ENCODE peak calls at places on chromosome 9, in five cellular contexts. One of them, this sample, is unnamed.
A peak's percentile ranks its signal among the peaks of the same experiment; 100 is the strongest.

GRCh38 chr9:18996191-18996590 is 36.8 kb downstream of the SAXO1 start:
- DNase-seq in fibroblast of lung: no peak
- DNase-seq in H1: no peak
- DNase-seq in GM23338: no peak
- DNase-seq in MM.1S: no peak
- DNase-seq in this sample: no peak

GRCh38 chr9:111118256-111118950 is 80.1 kb upstream of the LPAR1 start:
- DNase-seq in fibroblast of lung: peak; percentile 59
- DNase-seq in H1: no peak
- DNase-seq in GM23338: no peak
- DNase-seq in MM.1S: no peak
- DNase-seq in this sample: peak; percentile 22

GRCh38 chr9:96158909-96159575 is 142.9 kb downstream of the HSD17B3 start:
- DNase-seq in fibroblast of lung: no peak
- DNase-seq in H1: no peak
- DNase-seq in GM23338: no peak
- DNase-seq in MM.1S: no peak
- DNase-seq in this sample: peak; percentile 9

GRCh38 chr9:86563959-86564358 is 209.7 kb upstream of the TUT7 start:
- DNase-seq in fibroblast of lung: no peak
- DNase-seq in H1: no peak
- DNase-seq in GM23338: no peak
- DNase-seq in MM.1S: no peak
- DNase-seq in this sample: no peak

GRCh38 chr9:18820566-18821095 is 212.4 kb downstream of the SAXO1 start:
- DNase-seq in fibroblast of lung: peak; percentile 12
- DNase-seq in H1: no peak
- DNase-seq in GM23338: no peak
- DNase-seq in MM.1S: no peak
- DNase-seq in this sample: no peak

GRCh38 chr9:112334319-112334828 is 955 bp upstream of the PTBP3 start:
- DNase-seq in fibroblast of lung: peak; percentile 47
- DNase-seq in H1: no peak
- DNase-seq in GM23338: peak; percentile 45
- DNase-seq in MM.1S: peak; percentile 50
- DNase-seq in this sample: peak; percentile 32

GRCh38 chr9:125977223-125977622 is 230.1 kb downstream of the PBX3 start:
- DNase-seq in fibroblast of lung: no peak
- DNase-seq in H1: no peak
- DNase-seq in GM23338: no peak
- DNase-seq in MM.1S: no peak
- DNase-seq in this sample: peak; percentile 54

GRCh38 chr9:81414836-81415235 is 274.5 kb downstream of the TLE1 start:
- DNase-seq in fibroblast of lung: no peak
- DNase-seq in H1: no peak
- DNase-seq in GM23338: no peak
- DNase-seq in MM.1S: no peak
- DNase-seq in this sample: peak; percentile 42

GRCh38 chr9:137286980-137287383 is 9.5 kb downstream of the TOR4A start:
- DNase-seq in fibroblast of lung: peak; percentile 58
- DNase-seq in H1: no peak
- DNase-seq in GM23338: peak; percentile 85
- DNase-seq in MM.1S: peak; percentile 48
- DNase-seq in this sample: peak; percentile 72

GRCh38 chr9:70510157-70510770 is 95.8 kb upstream of the KLF9 start:
- DNase-seq in fibroblast of lung: no peak
- DNase-seq in H1: peak; percentile 7
- DNase-seq in GM23338: peak; percentile 77
- DNase-seq in MM.1S: peak; percentile 10
- DNase-seq in this sample: no peak

GRCh38 chr9:77954018-77954417 is 77.6 kb downstream of the GNAQ start:
- DNase-seq in fibroblast of lung: peak; percentile 60
- DNase-seq in H1: no peak
- DNase-seq in GM23338: no peak
- DNase-seq in MM.1S: no peak
- DNase-seq in this sample: no peak

GRCh38 chr9:8750639-8751041 is 951.1 kb upstream of the DMAC1 start:
- DNase-seq in fibroblast of lung: peak; percentile 29
- DNase-seq in H1: no peak
- DNase-seq in GM23338: peak; percentile 27
- DNase-seq in MM.1S: no peak
- DNase-seq in this sample: no peak

GRCh38 chr9:93205045-93205768 is 21.3 kb downstream of the WNK2 start:
- DNase-seq in fibroblast of lung: no peak
- DNase-seq in H1: no peak
- DNase-seq in GM23338: no peak
- DNase-seq in MM.1S: peak; percentile 20
- DNase-seq in this sample: no peak

GRCh38 chr9:21611896-21612295 is 129.8 kb upstream of the IFNE start:
- DNase-seq in fibroblast of lung: no peak
- DNase-seq in H1: no peak
- DNase-seq in GM23338: no peak
- DNase-seq in MM.1S: no peak
- DNase-seq in this sample: peak; percentile 75

GRCh38 chr9:35903049-35903448 is 3.0 kb upstream of the HRCT1 start:
- DNase-seq in fibroblast of lung: peak; percentile 72
- DNase-seq in H1: no peak
- DNase-seq in GM23338: peak; percentile 77
- DNase-seq in MM.1S: peak; percentile 85
- DNase-seq in this sample: peak; percentile 68

GRCh38 chr9:125844611-125845010 is 97.4 kb downstream of the PBX3 start:
- DNase-seq in fibroblast of lung: no peak
- DNase-seq in H1: no peak
- DNase-seq in GM23338: no peak
- DNase-seq in MM.1S: no peak
- DNase-seq in this sample: no peak

GRCh38 chr9:73118898-73119554 is 32.6 kb upstream of the ANXA1 start:
- DNase-seq in fibroblast of lung: peak; percentile 91
- DNase-seq in H1: no peak
- DNase-seq in GM23338: no peak
- DNase-seq in MM.1S: no peak
- DNase-seq in this sample: peak; percentile 59

GRCh38 chr9:78130004-78130403 is 98.4 kb upstream of the GNAQ start:
- DNase-seq in fibroblast of lung: peak; percentile 53
- DNase-seq in H1: peak; percentile 39
- DNase-seq in GM23338: peak; percentile 81
- DNase-seq in MM.1S: no peak
- DNase-seq in this sample: peak; percentile 25

GRCh38 chr9:104094534-104095020 is 468 bp downstream of the SMC2 start:
- DNase-seq in fibroblast of lung: no peak
- DNase-seq in H1: no peak
- DNase-seq in GM23338: no peak
- DNase-seq in MM.1S: peak; percentile 19
- DNase-seq in this sample: peak; percentile 11

GRCh38 chr9:33878691-33879366 is 61.9 kb downstream of the UBE2R2 start:
- DNase-seq in fibroblast of lung: no peak
- DNase-seq in H1: no peak
- DNase-seq in GM23338: no peak
- DNase-seq in MM.1S: no peak
- DNase-seq in this sample: no peak

DNA sequence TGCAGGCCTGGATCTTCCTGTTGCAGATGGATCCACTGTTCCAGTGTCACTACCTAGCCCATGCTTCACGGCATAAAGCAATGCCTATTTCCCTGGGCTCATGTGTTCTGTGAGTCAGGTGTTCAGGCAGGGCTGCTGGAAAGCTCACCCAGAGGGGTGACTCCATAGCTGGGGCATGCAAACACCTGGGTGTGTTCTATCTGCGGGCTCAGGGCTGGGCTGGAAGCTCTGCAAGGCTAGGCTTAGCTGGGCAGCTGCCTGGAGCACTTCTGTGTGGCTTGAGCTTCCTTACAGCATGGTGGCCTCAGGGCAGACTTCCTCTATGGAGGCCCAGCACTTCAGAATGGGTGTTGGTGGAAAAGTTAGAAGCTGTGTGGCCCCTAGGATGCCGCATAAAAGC is 139.9 kb downstream of the GADD45G start:
- DNase-seq in fibroblast of lung: no peak
- DNase-seq in H1: no peak
- DNase-seq in GM23338: no peak
- DNase-seq in MM.1S: no peak
- DNase-seq in this sample: peak; percentile 23
- H3K79me2 ChIP-seq in fibroblast of lung: no peaks in the 10 kb centered on the region
- H3K79me2 ChIP-seq in H1: no peaks in the 10 kb centered on the region
- H3K79me2 ChIP-seq in GM23338: no peaks in the 10 kb centered on the region
- H3K79me2 ChIP-seq in MM.1S: no peaks in the 10 kb centered on the region
- H3K79me2 ChIP-seq in this sample: no peaks in the 10 kb centered on the region

GRCh38 chr9:119368681-119369581 is at the start of gene BRINP1:
- DNase-seq in fibroblast of lung: no peak
- DNase-seq in H1: peak; percentile 49
- DNase-seq in GM23338: peak; percentile 83
- DNase-seq in MM.1S: no peak
- DNase-seq in this sample: no peak

GRCh38 chr9:119366909-119367690 is 2.1 kb downstream of the BRINP1 start:
- DNase-seq in fibroblast of lung: no peak
- DNase-seq in H1: no peak
- DNase-seq in GM23338: no peak
- DNase-seq in MM.1S: no peak
- DNase-seq in this sample: no peak

GRCh38 chr9:119369670-119370366 is 583 bp upstream of the BRINP1 start:
- DNase-seq in fibroblast of lung: no peak
- DNase-seq in H1: no peak
- DNase-seq in GM23338: no peak
- DNase-seq in MM.1S: no peak
- DNase-seq in this sample: no peak

GRCh38 chr9:119370816-119371215 is 1.6 kb upstream of the BRINP1 start:
- DNase-seq in fibroblast of lung: peak; percentile 5
- DNase-seq in H1: no peak
- DNase-seq in GM23338: peak; percentile 87
- DNase-seq in MM.1S: peak; percentile 25
- DNase-seq in this sample: peak; percentile 1

GRCh38 chr9:119368179-119368578 is 1.1 kb downstream of the BRINP1 start:
- DNase-seq in fibroblast of lung: no peak
- DNase-seq in H1: no peak
- DNase-seq in GM23338: peak; percentile 29
- DNase-seq in MM.1S: no peak
- DNase-seq in this sample: no peak
- TF ChIP-seq EZH2 in fibroblast of lung: no peak
- TF ChIP-seq EZH2 in H1: no peak
- TF ChIP-seq EZH2 in GM23338: no peak
- TF ChIP-seq EZH2 in MM.1S: no peak
- TF ChIP-seq EZH2 in this sample: no peak

GRCh38 chr9:89941875-89942274 is 337.1 kb downstream of the GADD45G start:
- DNase-seq in fibroblast of lung: peak; percentile 91
- DNase-seq in H1: no peak
- DNase-seq in GM23338: no peak
- DNase-seq in MM.1S: peak; percentile 41
- DNase-seq in this sample: peak; percentile 50

GRCh38 chr9:89942643-89943042 is 337.8 kb downstream of the GADD45G start:
- DNase-seq in fibroblast of lung: no peak
- DNase-seq in H1: no peak
- DNase-seq in GM23338: no peak
- DNase-seq in MM.1S: no peak
- DNase-seq in this sample: no peak

GRCh38 chr9:89939893-89940292 is 335.1 kb downstream of the GADD45G start:
- DNase-seq in fibroblast of lung: no peak
- DNase-seq in H1: no peak
- DNase-seq in GM23338: no peak
- DNase-seq in MM.1S: no peak
- DNase-seq in this sample: no peak

GRCh38 chr9:89943309-89943708 is 338.5 kb downstream of the GADD45G start:
- DNase-seq in fibroblast of lung: no peak
- DNase-seq in H1: no peak
- DNase-seq in GM23338: no peak
- DNase-seq in MM.1S: no peak
- DNase-seq in this sample: no peak

GRCh38 chr9:89940625-89941024 is 335.8 kb downstream of the GADD45G start:
- DNase-seq in fibroblast of lung: no peak
- DNase-seq in H1: no peak
- DNase-seq in GM23338: no peak
- DNase-seq in MM.1S: no peak
- DNase-seq in this sample: no peak
- H3K4me1 ChIP-seq in fibroblast of lung: peaks cover 6% of the 10 kb centered on the region
- H3K4me1 ChIP-seq in H1: no peaks in the 10 kb centered on the region
- H3K4me1 ChIP-seq in GM23338: no peaks in the 10 kb centered on the region
- H3K4me1 ChIP-seq in MM.1S: peaks cover 7% of the 10 kb centered on the region
- H3K4me1 ChIP-seq in this sample: no peaks in the 10 kb centered on the region

GRCh38 chr9:128098017-128098935 is 29.3 kb downstream of the PTGES2 start:
- DNase-seq in fibroblast of lung: peak; percentile 98
- DNase-seq in H1: peak; percentile 90
- DNase-seq in GM23338: peak; percentile 99
- DNase-seq in MM.1S: no peak
- DNase-seq in this sample: peak; percentile 93
- H3K79me2 ChIP-seq in fibroblast of lung: peaks cover 68% of the 10 kb centered on the region
- H3K79me2 ChIP-seq in H1: peaks cover 30% of the 10 kb centered on the region
- H3K79me2 ChIP-seq in GM23338: peaks cover 54% of the 10 kb centered on the region
- H3K79me2 ChIP-seq in MM.1S: peaks cover 99% of the 10 kb centered on the region
- H3K79me2 ChIP-seq in this sample: peaks cover 59% of the 10 kb centered on the region

DNA sequence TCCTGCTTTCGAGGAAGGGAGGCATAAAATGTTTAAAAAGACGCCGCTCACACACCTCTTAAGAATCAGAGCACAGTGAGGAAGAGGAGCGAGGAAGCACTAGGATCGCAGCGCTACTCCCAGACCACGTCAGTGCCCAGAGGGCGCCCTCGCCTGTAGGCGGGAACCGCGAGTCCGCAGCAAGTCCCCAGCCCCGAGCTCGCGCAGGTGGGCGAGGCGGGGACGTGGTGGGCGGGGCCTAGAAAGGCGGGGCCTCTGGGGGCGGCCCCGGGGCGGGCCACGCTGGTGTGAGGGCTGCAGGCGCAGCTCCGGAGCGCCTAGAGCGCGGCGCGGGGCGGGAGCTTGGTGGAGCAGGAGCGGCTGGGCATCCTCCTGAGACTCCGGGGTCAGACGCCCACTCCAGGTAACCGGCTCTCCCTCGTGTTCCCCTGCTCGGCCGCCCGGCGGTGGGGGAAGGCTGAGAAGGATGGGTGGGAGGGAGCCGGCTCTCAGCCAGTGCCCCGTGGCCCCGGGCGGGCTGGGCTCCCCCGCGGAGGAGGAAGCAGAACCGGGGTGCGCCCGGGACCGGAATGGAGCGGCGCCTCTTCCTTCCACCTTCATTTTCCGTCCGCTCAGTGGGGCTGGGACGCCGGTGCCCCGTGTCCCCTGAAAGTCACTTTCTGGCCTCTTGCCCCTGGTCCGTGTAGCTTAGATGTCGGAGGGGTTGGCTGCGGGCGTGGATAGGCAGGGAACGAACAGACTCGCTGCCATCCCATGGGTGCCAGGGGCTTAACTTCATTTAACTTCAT is at the start of gene GCNT1:
- DNase-seq in fibroblast of lung: peak; percentile 79
- DNase-seq in H1: peak; percentile 90
- DNase-seq in GM23338: peak; percentile 95
- DNase-seq in MM.1S: peak; percentile 93
- DNase-seq in this sample: peak; percentile 83
- TF ChIP-seq EZH2 in fibroblast of lung: no peak
- TF ChIP-seq EZH2 in H1: no peak
- TF ChIP-seq EZH2 in GM23338: no peak
- TF ChIP-seq EZH2 in MM.1S: no peak
- TF ChIP-seq EZH2 in this sample: no peak

DNA sequence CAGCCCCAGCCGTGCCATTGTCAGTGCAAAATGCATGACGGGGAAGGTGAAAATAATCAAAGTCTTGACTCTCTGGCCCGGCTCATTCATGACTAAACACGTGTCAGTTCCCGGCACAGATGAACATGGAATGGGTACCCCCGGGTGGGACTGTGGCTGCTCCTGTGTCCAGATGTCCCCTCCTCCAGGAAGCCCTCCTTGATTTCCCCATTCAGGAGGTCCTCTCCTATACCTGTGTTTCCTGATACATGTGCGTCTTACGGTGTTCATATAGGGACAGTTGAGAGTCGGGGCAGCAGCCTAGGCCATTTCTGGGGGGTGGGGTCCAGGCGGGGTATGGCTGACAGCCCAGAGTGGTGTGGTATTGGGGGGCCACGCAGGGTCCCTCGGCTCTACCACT is 19.5 kb downstream of the RXRA start:
- DNase-seq in fibroblast of lung: no peak
- DNase-seq in H1: no peak
- DNase-seq in GM23338: no peak
- DNase-seq in MM.1S: no peak
- DNase-seq in this sample: no peak
- H3K4me1 ChIP-seq in fibroblast of lung: no peaks in the 10 kb centered on the region
- H3K4me1 ChIP-seq in H1: peaks cover 6% of the 10 kb centered on the region
- H3K4me1 ChIP-seq in GM23338: no peaks in the 10 kb centered on the region
- H3K4me1 ChIP-seq in MM.1S: no peaks in the 10 kb centered on the region
- H3K4me1 ChIP-seq in this sample: no peaks in the 10 kb centered on the region